ENCODE peak calls at places on chromosomes 12 and 14, in eight cellular contexts. One of them, this sample, is unnamed. For H3K9me3, the result is how much of the 10 kb centered on the place peaks cover.

GRCh38 chr14:42541535-42542001 is 934.9 kb downstream of the LRFN5 start:
- DNase-seq in ascending aorta: no peak
- DNase-seq in heart left ventricle: no peak
- DNase-seq in lower lobe of right lung: no peak
- DNase-seq in tibial nerve: no peak
- DNase-seq in CD8-positive, alpha-beta T cell: no peak
- DNase-seq in right lobe of liver: no peak
- DNase-seq in left ventricle myocardium inferior: no peak
- DNase-seq in this sample: no peak

GRCh38 chr14:58292192-58292591 is 6.2 kb upstream of the ARID4A start:
- DNase-seq in tibial nerve: no peak
- DNase-seq in CD8-positive, alpha-beta T cell: no peak
- DNase-seq in right lobe of liver: no peak
- DNase-seq in heart left ventricle: no peak
- DNase-seq in left ventricle myocardium inferior: no peak
- DNase-seq in ascending aorta: no peak
- DNase-seq in lower lobe of right lung: no peak
- DNase-seq in this sample: no peak

GRCh38 chr14:55884819-55885218 is 233.4 kb upstream of the PELI2 start:
- DNase-seq in heart left ventricle: no peak
- DNase-seq in tibial nerve: no peak
- DNase-seq in lower lobe of right lung: no peak
- DNase-seq in right lobe of liver: no peak
- DNase-seq in left ventricle myocardium inferior: no peak
- DNase-seq in CD8-positive, alpha-beta T cell: no peak
- DNase-seq in ascending aorta: no peak
- DNase-seq in this sample: no peak

GRCh38 chr14:26389646-26390508 is 208.0 kb downstream of the NOVA1 start:
- DNase-seq in tibial nerve: no peak
- DNase-seq in heart left ventricle: no peak
- DNase-seq in left ventricle myocardium inferior: no peak
- DNase-seq in ascending aorta: no peak
- DNase-seq in CD8-positive, alpha-beta T cell: no peak
- DNase-seq in right lobe of liver: no peak
- DNase-seq in lower lobe of right lung: no peak
- DNase-seq in this sample: no peak

GRCh38 chr14:68736519-68736918 is 56.3 kb downstream of the ZFP36L1 start:
- DNase-seq in right lobe of liver: no peak
- DNase-seq in CD8-positive, alpha-beta T cell: no peak
- DNase-seq in lower lobe of right lung: no peak
- DNase-seq in heart left ventricle: no peak
- DNase-seq in tibial nerve: no peak
- DNase-seq in ascending aorta: no peak
- DNase-seq in left ventricle myocardium inferior: no peak
- DNase-seq in this sample: no peak

GRCh38 chr12:120249875-120250795 is 15.4 kb downstream of the PXN start:
- DNase-seq in right lobe of liver: peak
- DNase-seq in tibial nerve: peak
- DNase-seq in left ventricle myocardium inferior: peak
- DNase-seq in lower lobe of right lung: no peak
- DNase-seq in ascending aorta: peak
- DNase-seq in heart left ventricle: peak
- DNase-seq in CD8-positive, alpha-beta T cell: peak
- DNase-seq in this sample: peak

GRCh38 chr12:100557357-100557756 is 16.1 kb upstream of the GAS2L3 start:
- DNase-seq in CD8-positive, alpha-beta T cell: no peak
- DNase-seq in lower lobe of right lung: no peak
- DNase-seq in heart left ventricle: no peak
- DNase-seq in right lobe of liver: no peak
- DNase-seq in tibial nerve: no peak
- DNase-seq in ascending aorta: no peak
- DNase-seq in left ventricle myocardium inferior: no peak
- DNase-seq in this sample: no peak

GRCh38 chr12:108495054-108495453 is 20.0 kb upstream of the FICD start:
- DNase-seq in left ventricle myocardium inferior: no peak
- DNase-seq in CD8-positive, alpha-beta T cell: no peak
- DNase-seq in lower lobe of right lung: no peak
- DNase-seq in heart left ventricle: no peak
- DNase-seq in tibial nerve: no peak
- DNase-seq in right lobe of liver: no peak
- DNase-seq in ascending aorta: no peak
- DNase-seq in this sample: no peak

GRCh38 chr14:64293976-64294671 is at the start of gene ESR2:
- DNase-seq in heart left ventricle: peak
- DNase-seq in tibial nerve: no peak
- DNase-seq in CD8-positive, alpha-beta T cell: peak
- DNase-seq in lower lobe of right lung: peak
- DNase-seq in left ventricle myocardium inferior: peak
- DNase-seq in right lobe of liver: peak
- DNase-seq in ascending aorta: no peak
- DNase-seq in this sample: peak

GRCh38 chr14:22836301-22837058 is at the start of gene MMP14:
- DNase-seq in ascending aorta: peak
- DNase-seq in left ventricle myocardium inferior: peak
- DNase-seq in lower lobe of right lung: peak
- DNase-seq in right lobe of liver: peak
- DNase-seq in heart left ventricle: peak
- DNase-seq in CD8-positive, alpha-beta T cell: no peak
- DNase-seq in tibial nerve: peak
- DNase-seq in this sample: peak

GRCh38 chr12:122749569-122750332 is 2.9 kb upstream of the DENR start:
- DNase-seq in left ventricle myocardium inferior: no peak
- DNase-seq in right lobe of liver: no peak
- DNase-seq in tibial nerve: no peak
- DNase-seq in ascending aorta: no peak
- DNase-seq in heart left ventricle: no peak
- DNase-seq in lower lobe of right lung: no peak
- DNase-seq in CD8-positive, alpha-beta T cell: no peak
- DNase-seq in this sample: no peak

GRCh38 chr12:121114019-121114639 is 18.5 kb upstream of the P2RX7 start:
- DNase-seq in CD8-positive, alpha-beta T cell: no peak
- DNase-seq in lower lobe of right lung: no peak
- DNase-seq in right lobe of liver: no peak
- DNase-seq in ascending aorta: no peak
- DNase-seq in heart left ventricle: no peak
- DNase-seq in tibial nerve: no peak
- DNase-seq in left ventricle myocardium inferior: no peak
- DNase-seq in this sample: no peak

GRCh38 chr12:1022032-1022970 is 31.3 kb downstream of the ERC1 start:
- DNase-seq in left ventricle myocardium inferior: no peak
- DNase-seq in CD8-positive, alpha-beta T cell: no peak
- DNase-seq in right lobe of liver: no peak
- DNase-seq in heart left ventricle: no peak
- DNase-seq in ascending aorta: no peak
- DNase-seq in lower lobe of right lung: no peak
- DNase-seq in tibial nerve: no peak
- DNase-seq in this sample: no peak

GRCh38 chr12:6745751-6746525 is 7.0 kb downstream of the MLF2 start:
- DNase-seq in ascending aorta: no peak
- DNase-seq in left ventricle myocardium inferior: no peak
- DNase-seq in CD8-positive, alpha-beta T cell: no peak
- DNase-seq in tibial nerve: no peak
- DNase-seq in heart left ventricle: no peak
- DNase-seq in lower lobe of right lung: peak
- DNase-seq in right lobe of liver: peak
- DNase-seq in this sample: no peak

GRCh38 chr12:2364566-2365165 is 311.9 kb downstream of the CACNA1C start:
- DNase-seq in tibial nerve: no peak
- DNase-seq in left ventricle myocardium inferior: no peak
- DNase-seq in lower lobe of right lung: peak
- DNase-seq in ascending aorta: peak
- DNase-seq in CD8-positive, alpha-beta T cell: no peak
- DNase-seq in heart left ventricle: no peak
- DNase-seq in right lobe of liver: no peak
- DNase-seq in this sample: no peak

GRCh38 chr12:91099373-91099772 is 11.9 kb downstream of the LUM start:
- DNase-seq in right lobe of liver: no peak
- DNase-seq in ascending aorta: no peak
- DNase-seq in tibial nerve: no peak
- DNase-seq in CD8-positive, alpha-beta T cell: no peak
- DNase-seq in heart left ventricle: no peak
- DNase-seq in left ventricle myocardium inferior: no peak
- DNase-seq in lower lobe of right lung: no peak
- DNase-seq in this sample: no peak

GRCh38 chr14:31954991-31955390 is 122.1 kb upstream of the ARHGAP5 start:
- DNase-seq in heart left ventricle: no peak
- DNase-seq in right lobe of liver: no peak
- DNase-seq in CD8-positive, alpha-beta T cell: no peak
- DNase-seq in tibial nerve: no peak
- DNase-seq in lower lobe of right lung: no peak
- DNase-seq in ascending aorta: no peak
- DNase-seq in left ventricle myocardium inferior: no peak
- DNase-seq in this sample: no peak

GRCh38 chr12:6752181-6752930 is 585 bp downstream of the MLF2 start:
- DNase-seq in tibial nerve: no peak
- DNase-seq in lower lobe of right lung: no peak
- DNase-seq in ascending aorta: no peak
- DNase-seq in right lobe of liver: no peak
- DNase-seq in CD8-positive, alpha-beta T cell: no peak
- DNase-seq in left ventricle myocardium inferior: peak
- DNase-seq in heart left ventricle: peak
- DNase-seq in this sample: no peak

GRCh38 chr12:126019385-126019784 is 954.1 kb downstream of the AACS start:
- DNase-seq in heart left ventricle: no peak
- DNase-seq in CD8-positive, alpha-beta T cell: no peak
- DNase-seq in tibial nerve: no peak
- DNase-seq in ascending aorta: no peak
- DNase-seq in right lobe of liver: no peak
- DNase-seq in lower lobe of right lung: no peak
- DNase-seq in left ventricle myocardium inferior: no peak
- DNase-seq in this sample: no peak
- H3K9me3 ChIP-seq in heart left ventricle: under half
- H3K9me3 ChIP-seq in CD8-positive, alpha-beta T cell: under half
- H3K9me3 ChIP-seq in tibial nerve: under half
- H3K9me3 ChIP-seq in ascending aorta: under half
- H3K9me3 ChIP-seq in right lobe of liver: under half
- H3K9me3 ChIP-seq in lower lobe of right lung: under half
- H3K9me3 ChIP-seq in left ventricle myocardium inferior: half or more
- H3K9me3 ChIP-seq in this sample: half or more

DNA sequence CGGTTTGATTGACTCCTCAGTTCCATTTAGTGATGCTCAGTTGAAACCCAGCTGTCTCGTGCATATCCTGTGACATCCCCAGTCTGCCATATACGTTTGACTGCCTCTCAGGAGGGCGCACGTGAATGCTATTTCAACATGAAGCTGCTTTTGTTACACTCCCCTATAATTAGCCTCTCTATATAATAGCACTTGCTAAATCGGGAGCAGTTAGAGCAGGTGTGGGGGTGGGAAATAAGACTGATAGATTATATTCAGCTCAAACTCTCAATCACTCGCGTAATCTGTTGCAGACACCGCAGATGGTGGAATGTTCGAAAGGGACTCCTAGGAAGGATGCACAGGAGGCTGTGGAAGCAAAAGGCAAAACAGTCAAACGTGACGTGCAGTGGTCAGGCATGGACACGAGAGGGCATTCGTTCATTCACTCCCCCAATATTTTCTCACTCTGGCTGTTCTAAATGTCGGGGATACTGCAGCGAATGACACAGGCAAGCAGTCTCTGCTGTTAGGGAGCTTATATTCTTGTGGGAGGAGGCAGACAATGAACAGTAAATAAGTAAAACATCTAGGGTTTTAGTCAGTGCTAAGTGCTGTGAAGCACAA is 29.8 kb downstream of the KCNA1 start:
- DNase-seq in left ventricle myocardium inferior: no peak
- DNase-seq in CD8-positive, alpha-beta T cell: no peak
- DNase-seq in lower lobe of right lung: no peak
- DNase-seq in right lobe of liver: no peak
- DNase-seq in tibial nerve: no peak
- DNase-seq in ascending aorta: no peak
- DNase-seq in heart left ventricle: no peak
- DNase-seq in this sample: no peak
- TF ChIP-seq CTCF in left ventricle myocardium inferior: no peak
- TF ChIP-seq CTCF in CD8-positive, alpha-beta T cell: no peak
- TF ChIP-seq CTCF in lower lobe of right lung: no peak
- TF ChIP-seq CTCF in right lobe of liver: no peak
- TF ChIP-seq CTCF in tibial nerve: no peak
- TF ChIP-seq CTCF in ascending aorta: no peak
- TF ChIP-seq CTCF in heart left ventricle: no peak
- TF ChIP-seq CTCF in this sample: no peak

DNA sequence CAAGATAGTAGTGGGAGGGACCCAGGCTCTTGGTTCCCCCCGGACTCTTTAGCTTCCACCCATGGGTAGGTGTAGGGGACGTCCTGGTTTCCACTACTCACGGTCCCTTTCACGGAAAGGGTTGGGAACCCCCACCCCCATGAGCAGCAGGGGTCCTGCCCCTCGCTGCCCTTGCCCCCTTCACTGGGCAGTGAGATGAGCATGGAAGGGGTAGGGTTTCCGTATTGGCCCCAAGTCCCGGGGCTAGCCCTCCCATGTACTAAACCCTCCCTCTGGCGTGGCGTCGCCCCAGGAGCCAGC is 12.7 kb downstream of the AGAP2 start:
- DNase-seq in CD8-positive, alpha-beta T cell: no peak
- DNase-seq in lower lobe of right lung: no peak
- DNase-seq in heart left ventricle: no peak
- DNase-seq in tibial nerve: no peak
- DNase-seq in right lobe of liver: no peak
- DNase-seq in left ventricle myocardium inferior: no peak
- DNase-seq in ascending aorta: no peak
- DNase-seq in this sample: no peak
- H3K4me3 ChIP-seq in CD8-positive, alpha-beta T cell: no peak
- H3K4me3 ChIP-seq in lower lobe of right lung: peak
- H3K4me3 ChIP-seq in heart left ventricle: peak
- H3K4me3 ChIP-seq in tibial nerve: peak
- H3K4me3 ChIP-seq in right lobe of liver: no peak
- H3K4me3 ChIP-seq in left ventricle myocardium inferior: peak
- H3K4me3 ChIP-seq in ascending aorta: peak
- H3K4me3 ChIP-seq in this sample: no peak

GRCh38 chr12:133107121-133107520 is 23.0 kb downstream of the ZNF891 start:
- DNase-seq in tibial nerve: no peak
- DNase-seq in ascending aorta: no peak
- DNase-seq in left ventricle myocardium inferior: no peak
- DNase-seq in right lobe of liver: no peak
- DNase-seq in CD8-positive, alpha-beta T cell: no peak
- DNase-seq in lower lobe of right lung: no peak
- DNase-seq in heart left ventricle: no peak
- DNase-seq in this sample: no peak

GRCh38 chr12:133106253-133106652 is 23.8 kb downstream of the ZNF891 start:
- DNase-seq in right lobe of liver: no peak
- DNase-seq in tibial nerve: no peak
- DNase-seq in CD8-positive, alpha-beta T cell: no peak
- DNase-seq in left ventricle myocardium inferior: no peak
- DNase-seq in lower lobe of right lung: no peak
- DNase-seq in heart left ventricle: no peak
- DNase-seq in ascending aorta: no peak
- DNase-seq in this sample: no peak

GRCh38 chr12:133105620-133106019 is 24.5 kb downstream of the ZNF891 start:
- DNase-seq in heart left ventricle: no peak
- DNase-seq in ascending aorta: no peak
- DNase-seq in lower lobe of right lung: no peak
- DNase-seq in CD8-positive, alpha-beta T cell: no peak
- DNase-seq in right lobe of liver: no peak
- DNase-seq in left ventricle myocardium inferior: no peak
- DNase-seq in tibial nerve: no peak
- DNase-seq in this sample: no peak

DNA sequence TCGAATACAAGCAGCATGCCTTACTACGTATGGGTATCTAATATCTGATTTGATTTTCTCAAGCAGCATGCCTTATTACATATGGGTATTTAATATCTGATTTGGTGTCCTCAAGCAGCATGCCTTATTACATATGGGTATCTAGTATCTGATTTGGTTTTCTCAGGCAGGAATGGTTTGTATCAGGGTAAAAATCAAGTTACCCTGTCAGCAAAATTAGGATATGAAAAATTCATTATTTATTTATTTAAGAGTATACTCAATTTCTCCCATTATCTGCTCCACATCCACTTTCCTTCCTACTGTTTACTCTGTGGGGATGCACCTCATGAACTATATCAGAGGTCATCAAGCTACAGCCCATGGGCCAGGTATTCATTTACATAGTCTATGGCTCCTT is 21.9 kb downstream of the ZNF891 start:
- DNase-seq in lower lobe of right lung: no peak
- DNase-seq in right lobe of liver: no peak
- DNase-seq in ascending aorta: no peak
- DNase-seq in CD8-positive, alpha-beta T cell: no peak
- DNase-seq in heart left ventricle: no peak
- DNase-seq in left ventricle myocardium inferior: no peak
- DNase-seq in tibial nerve: no peak
- DNase-seq in this sample: no peak
- H3K9me3 ChIP-seq in lower lobe of right lung: half or more
- H3K9me3 ChIP-seq in right lobe of liver: under half
- H3K9me3 ChIP-seq in ascending aorta: half or more
- H3K9me3 ChIP-seq in CD8-positive, alpha-beta T cell: half or more
- H3K9me3 ChIP-seq in heart left ventricle: half or more
- H3K9me3 ChIP-seq in left ventricle myocardium inferior: half or more
- H3K9me3 ChIP-seq in tibial nerve: under half
- H3K9me3 ChIP-seq in this sample: half or more